ENCODE peak calls at places on chromosomes 6 and 20, in seven cellular contexts. P is mucosa of descending colon, I is lower lobe of right lung, D is neuronal stem cell, M is uterus, N is tibial artery, R is pancreas. T is an unnamed sample.
A peak's percentile ranks its signal among the peaks of the same experiment; 100 is the strongest.

GRCh38 chr6:29947292-29947980 is 5.1 kb downstream of the HLA-A start:
- DNase-seq in P (no peak), I (no peak), D (no peak), M (no peak), N (no peak), R (no peak), T (no peak)

GRCh38 chr20:62860924-62861691 is 514 bp downstream of the TCFL5 start:
- DNase-seq in P (no peak), I (no peak), D (peak; percentile 17), M (peak; percentile 41), N (no peak), R (no peak), T (peak; percentile 37)

GRCh38 chr6:89350281-89351037 is 2.1 kb downstream of the UBE2J1 start:
- DNase-seq in P (no peak), I (no peak), D (no peak), M (no peak), N (no peak), R (no peak), T (no peak)

GRCh38 chr6:9308284-9308683 is 872.9 kb upstream of the SLC35B3 start:
- DNase-seq in P (no peak), I (no peak), D (no peak), M (no peak), N (no peak), R (no peak), T (no peak)

GRCh38 chr6:47007657-47008396 is 34.3 kb downstream of the ADGRF1 start:
- DNase-seq in P (no peak), I (no peak), D (no peak), M (no peak), N (no peak), R (no peak), T (no peak)

GRCh38 chr6:99739526-99739925 is 132.9 kb downstream of the PRDM13 start:
- DNase-seq in P (no peak), I (no peak), D (no peak), M (no peak), N (no peak), R (peak; percentile 24), T (no peak)

GRCh38 chr6:7107578-7108195 is at the start of gene RREB1:
- DNase-seq in P (peak; percentile 71), I (peak; percentile 68), D (peak; percentile 58), M (peak; percentile 67), N (peak; percentile 79), R (peak; percentile 51), T (no peak)

GRCh38 chr20:12287575-12287974 is 369.9 kb downstream of the BTBD3 start:
- DNase-seq in P (no peak), I (no peak), D (no peak), M (no peak), N (no peak), R (no peak), T (peak; percentile 49)

GRCh38 chr20:8700756-8701155 is 368.1 kb upstream of the PLCB4 start:
- DNase-seq in P (no peak), I (no peak), D (no peak), M (no peak), N (no peak), R (no peak), T (no peak)

GRCh38 chr20:39875493-39876110 is 813.4 kb downstream of the MAFB start:
- DNase-seq in P (no peak), I (no peak), D (no peak), M (no peak), N (no peak), R (no peak), T (no peak)

GRCh38 chr6:48814957-48815356 is 648.1 kb downstream of the MMUT start:
- DNase-seq in P (no peak), I (no peak), D (no peak), M (no peak), N (no peak), R (no peak), T (no peak)

GRCh38 chr6:1335367-1336037 is 23.6 kb downstream of the FOXQ1 start:
- DNase-seq in P (peak; percentile 57), I (peak; percentile 77), D (no peak), M (no peak), N (no peak), R (peak; percentile 89), T (peak; percentile 88)

GRCh38 chr20:13436530-13436929 is 202.2 kb downstream of the TASP1 start:
- DNase-seq in P (no peak), I (no peak), D (no peak), M (no peak), N (no peak), R (no peak), T (no peak)

GRCh38 chr20:1934578-1935573 is 39.7 kb downstream of the SIRPA start:
- DNase-seq in P (no peak), I (no peak), D (no peak), M (peak; percentile 78), N (peak; percentile 95), R (peak; percentile 44), T (no peak)

GRCh38 chr6:84284428-84285033 is 57.1 kb upstream of the CEP162 start:
- DNase-seq in P (no peak), I (no peak), D (peak; percentile 17), M (no peak), N (no peak), R (peak; percentile 10), T (peak; percentile 2)

GRCh38 chr6:156972145-156972544 is 195.0 kb downstream of the ARID1B start:
- DNase-seq in P (no peak), I (no peak), D (no peak), M (no peak), N (no peak), R (no peak), T (no peak)

GRCh38 chr6:156975414-156975813 is 198.2 kb downstream of the ARID1B start:
- DNase-seq in P (no peak), I (no peak), D (no peak), M (no peak), N (no peak), R (no peak), T (no peak)

GRCh38 chr6:156977527-156978291 is 200.5 kb downstream of the ARID1B start:
- DNase-seq in P (no peak), I (no peak), D (no peak), M (peak; percentile 40), N (peak; percentile 42), R (no peak), T (no peak)

GRCh38 chr6:156976144-156977088 is 199.2 kb downstream of the ARID1B start:
- DNase-seq in P (no peak), I (no peak), D (no peak), M (no peak), N (no peak), R (no peak), T (no peak)

GRCh38 chr6:156974897-156975296 is 197.7 kb downstream of the ARID1B start:
- DNase-seq in P (no peak), I (no peak), D (no peak), M (no peak), N (no peak), R (no peak), T (no peak)
- H3K4me1 ChIP-seq in P (no peaks in the 10 kb centered on the region), I (peaks cover 57% of the 10 kb centered on the region), D (peaks cover 10% of the 10 kb centered on the region), M (peaks cover 13% of the 10 kb centered on the region), N (no peaks in the 10 kb centered on the region), R (peaks cover 22% of the 10 kb centered on the region), T (peaks cover 16% of the 10 kb centered on the region)

GRCh38 chr20:53897884-53898557 is 172.4 kb downstream of the BCAS1 start:
- DNase-seq in P (no peak), I (no peak), D (no peak), M (no peak), N (no peak), R (no peak), T (no peak)
- H3K4me1 ChIP-seq in P (peaks cover 19% of the 10 kb centered on the region), I (peaks cover 37% of the 10 kb centered on the region), D (peaks cover 32% of the 10 kb centered on the region), M (no peaks in the 10 kb centered on the region), N (no peaks in the 10 kb centered on the region), R (peaks cover 25% of the 10 kb centered on the region), T (peaks cover 36% of the 10 kb centered on the region)

DNA sequence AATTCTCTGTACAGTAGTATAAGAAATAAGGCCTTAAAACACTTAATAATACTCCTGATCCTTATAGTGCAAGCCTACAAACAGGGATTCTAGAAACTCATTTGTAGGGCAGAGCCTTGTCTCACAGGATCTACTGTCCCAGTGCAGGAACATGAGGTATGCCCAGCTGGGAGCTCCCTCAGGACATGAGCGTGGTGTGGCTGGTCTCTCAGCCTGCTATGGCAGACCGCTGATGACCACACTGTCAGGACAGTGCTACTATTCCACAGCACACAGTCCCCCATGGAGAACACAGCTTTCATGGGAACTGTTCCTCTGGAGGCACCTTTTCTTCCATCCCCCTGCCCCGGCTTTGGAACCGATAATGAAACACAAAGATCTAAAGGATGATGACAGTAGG is 53.0 kb downstream of the SERAC1 start:
- DNase-seq in P (no peak), I (no peak), D (no peak), M (no peak), N (no peak), R (no peak), T (no peak)
- H3K4me1 ChIP-seq in P (no peaks in the 10 kb centered on the region), I (no peaks in the 10 kb centered on the region), D (peaks cover 4% of the 10 kb centered on the region), M (no peaks in the 10 kb centered on the region), N (no peaks in the 10 kb centered on the region), R (peaks cover 14% of the 10 kb centered on the region), T (no peaks in the 10 kb centered on the region)

GRCh38 chr20:10660661-10661060 is 13.1 kb downstream of the JAG1 start:
- DNase-seq in P (no peak), I (no peak), D (no peak), M (no peak), N (peak; percentile 65), R (no peak), T (no peak)
- H3K4me1 ChIP-seq in P (peaks cover 13% of the 10 kb centered on the region), I (peaks cover 53% of the 10 kb centered on the region), D (peaks cover 35% of the 10 kb centered on the region), M (no peaks in the 10 kb centered on the region), N (no peaks in the 10 kb centered on the region), R (peaks cover 59% of the 10 kb centered on the region), T (no peaks in the 10 kb centered on the region)

DNA sequence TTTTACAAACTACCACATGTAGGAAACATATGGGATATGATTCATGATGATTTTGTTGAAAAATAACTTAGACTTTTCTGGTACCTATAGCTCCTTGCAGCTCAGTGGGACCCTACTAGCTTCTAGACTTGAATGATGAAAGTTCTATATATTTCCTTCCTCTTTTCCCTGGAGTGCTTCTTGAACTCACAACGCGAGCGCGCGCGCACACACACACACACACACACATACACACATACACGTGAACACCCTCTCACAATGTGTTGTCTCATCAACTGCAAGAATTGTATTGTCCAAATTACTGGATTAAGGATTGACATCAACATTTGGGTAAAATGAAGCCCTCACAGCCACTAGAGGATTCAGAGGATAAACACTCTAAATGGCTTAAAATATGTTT is 61.9 kb downstream of the TOX2 start:
- DNase-seq in P (no peak), I (no peak), D (no peak), M (no peak), N (no peak), R (no peak), T (no peak)
- H3K4me1 ChIP-seq in P (no peaks in the 10 kb centered on the region), I (peaks cover 5% of the 10 kb centered on the region), D (peaks cover 2% of the 10 kb centered on the region), M (no peaks in the 10 kb centered on the region), N (no peaks in the 10 kb centered on the region), R (no peaks in the 10 kb centered on the region), T (peaks cover 25% of the 10 kb centered on the region)

DNA sequence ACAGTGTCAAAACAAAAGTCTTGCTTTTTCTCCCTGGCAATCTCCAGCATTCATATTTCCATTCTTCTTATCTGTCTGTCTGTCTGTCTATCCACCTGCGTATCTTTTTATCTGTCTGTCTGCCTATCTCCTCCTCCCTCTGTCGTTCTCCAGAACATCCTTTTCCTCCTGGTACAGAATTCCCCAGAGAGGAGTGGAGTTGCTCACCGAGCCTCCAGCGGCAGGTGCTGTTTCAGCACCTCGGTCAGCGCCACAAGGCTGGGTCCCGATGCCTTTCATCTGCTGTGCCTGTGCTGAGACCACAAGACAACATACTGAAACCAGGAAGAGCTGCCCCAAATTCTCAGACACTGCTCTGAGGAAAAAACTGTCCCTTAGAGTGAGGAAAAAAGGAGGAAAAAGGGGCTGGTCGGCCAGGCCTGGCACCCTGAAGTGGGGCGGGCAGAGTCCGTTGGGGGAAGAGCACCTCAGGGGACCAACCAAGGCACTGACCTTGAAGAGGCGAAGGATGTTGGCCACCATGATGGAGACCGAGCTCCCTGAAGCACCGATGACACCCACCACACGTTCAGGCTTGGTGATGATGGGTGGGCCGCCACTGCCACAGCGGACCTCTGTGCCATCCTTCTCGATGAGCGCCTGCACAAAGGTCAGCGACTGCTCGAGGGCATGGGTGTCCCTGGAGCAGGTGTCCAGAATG is 13.3 kb downstream of the GRM4 start:
- DNase-seq in P (peak; percentile 51), I (no peak), D (peak; percentile 71), M (no peak), N (no peak), R (peak; percentile 19), T (no peak)
- H3K4me1 ChIP-seq in P (no peaks in the 10 kb centered on the region), I (no peaks in the 10 kb centered on the region), D (peaks cover 10% of the 10 kb centered on the region), M (no peaks in the 10 kb centered on the region), N (no peaks in the 10 kb centered on the region), R (no peaks in the 10 kb centered on the region), T (no peaks in the 10 kb centered on the region)

T was measured in PC-9.